ENCODE peak calls at places on chromosome 5, in nine cellular contexts. One of them, this sample, is unnamed.

GRCh38 chr5:72487151-72487550 is 20.1 kb downstream of the ZNF366 start:
- DNase-seq in lung: no peak
- DNase-seq in mesothelial cell of epicardium: no peak
- DNase-seq in Calu3: no peak
- DNase-seq in A549: no peak
- DNase-seq in PC-9: peak; percentile 68
- DNase-seq in psoas muscle: no peak
- DNase-seq in keratinocyte: no peak
- DNase-seq in lower leg skin: no peak
- DNase-seq in this sample: no peak

GRCh38 chr5:142816577-142816976 is 46.4 kb downstream of the ARHGAP26 start:
- DNase-seq in lung: no peak
- DNase-seq in mesothelial cell of epicardium: no peak
- DNase-seq in Calu3: peak; percentile 68
- DNase-seq in A549: no peak
- DNase-seq in PC-9: peak; percentile 45
- DNase-seq in psoas muscle: peak; percentile 64
- DNase-seq in keratinocyte: no peak
- DNase-seq in lower leg skin: no peak
- DNase-seq in this sample: no peak

GRCh38 chr5:80763211-80763610 is 108.4 kb upstream of the DHFR start:
- DNase-seq in lung: no peak
- DNase-seq in mesothelial cell of epicardium: no peak
- DNase-seq in Calu3: no peak
- DNase-seq in A549: no peak
- DNase-seq in PC-9: no peak
- DNase-seq in psoas muscle: no peak
- DNase-seq in keratinocyte: no peak
- DNase-seq in lower leg skin: no peak
- DNase-seq in this sample: no peak

GRCh38 chr5:174744896-174745295 is 20.5 kb downstream of the MSX2 start:
- DNase-seq in lung: no peak
- DNase-seq in mesothelial cell of epicardium: no peak
- DNase-seq in Calu3: no peak
- DNase-seq in A549: no peak
- DNase-seq in PC-9: no peak
- DNase-seq in psoas muscle: no peak
- DNase-seq in keratinocyte: no peak
- DNase-seq in lower leg skin: no peak
- DNase-seq in this sample: no peak

GRCh38 chr5:122984425-122984824 is 52.1 kb downstream of the PPIC start:
- DNase-seq in lung: no peak
- DNase-seq in mesothelial cell of epicardium: no peak
- DNase-seq in Calu3: no peak
- DNase-seq in A549: no peak
- DNase-seq in PC-9: no peak
- DNase-seq in psoas muscle: no peak
- DNase-seq in keratinocyte: no peak
- DNase-seq in lower leg skin: no peak
- DNase-seq in this sample: no peak

GRCh38 chr5:118711727-118712126 is 276.6 kb downstream of the DTWD2 start:
- DNase-seq in lung: no peak
- DNase-seq in mesothelial cell of epicardium: no peak
- DNase-seq in Calu3: no peak
- DNase-seq in A549: no peak
- DNase-seq in PC-9: no peak
- DNase-seq in psoas muscle: no peak
- DNase-seq in keratinocyte: no peak
- DNase-seq in lower leg skin: no peak
- DNase-seq in this sample: no peak

GRCh38 chr5:180253036-180253824 is 38.7 kb downstream of the MAPK9 start:
- DNase-seq in lung: no peak
- DNase-seq in mesothelial cell of epicardium: no peak
- DNase-seq in Calu3: no peak
- DNase-seq in A549: no peak
- DNase-seq in PC-9: no peak
- DNase-seq in psoas muscle: no peak
- DNase-seq in keratinocyte: no peak
- DNase-seq in lower leg skin: no peak
- DNase-seq in this sample: no peak

GRCh38 chr5:135451581-135452360 is at the start of gene TIFAB:
- DNase-seq in lung: no peak
- DNase-seq in mesothelial cell of epicardium: no peak
- DNase-seq in Calu3: no peak
- DNase-seq in A549: no peak
- DNase-seq in PC-9: no peak
- DNase-seq in psoas muscle: no peak
- DNase-seq in keratinocyte: no peak
- DNase-seq in lower leg skin: no peak
- DNase-seq in this sample: no peak

GRCh38 chr5:3143382-3143781 is 391.9 kb upstream of the IRX2 start:
- DNase-seq in lung: no peak
- DNase-seq in mesothelial cell of epicardium: no peak
- DNase-seq in Calu3: no peak
- DNase-seq in A549: no peak
- DNase-seq in PC-9: no peak
- DNase-seq in psoas muscle: no peak
- DNase-seq in keratinocyte: no peak
- DNase-seq in lower leg skin: no peak
- DNase-seq in this sample: no peak

GRCh38 chr5:52283221-52283620 is 504.5 kb upstream of the ITGA1 start:
- DNase-seq in lung: no peak
- DNase-seq in mesothelial cell of epicardium: no peak
- DNase-seq in Calu3: peak; percentile 15
- DNase-seq in A549: no peak
- DNase-seq in PC-9: no peak
- DNase-seq in psoas muscle: no peak
- DNase-seq in keratinocyte: no peak
- DNase-seq in lower leg skin: no peak
- DNase-seq in this sample: no peak

GRCh38 chr5:23405316-23406068 is 101.9 kb upstream of the PRDM9 start:
- DNase-seq in lung: no peak
- DNase-seq in mesothelial cell of epicardium: no peak
- DNase-seq in Calu3: no peak
- DNase-seq in A549: no peak
- DNase-seq in PC-9: no peak
- DNase-seq in psoas muscle: no peak
- DNase-seq in keratinocyte: no peak
- DNase-seq in lower leg skin: no peak
- DNase-seq in this sample: no peak

GRCh38 chr5:96896806-96897205 is 20.5 kb downstream of the ERAP2 start:
- DNase-seq in lung: no peak
- DNase-seq in mesothelial cell of epicardium: no peak
- DNase-seq in Calu3: no peak
- DNase-seq in A549: no peak
- DNase-seq in PC-9: no peak
- DNase-seq in psoas muscle: no peak
- DNase-seq in keratinocyte: no peak
- DNase-seq in lower leg skin: no peak
- DNase-seq in this sample: peak; percentile 59

GRCh38 chr5:67773439-67773988 is 442.0 kb upstream of the PIK3R1 start:
- DNase-seq in lung: no peak
- DNase-seq in mesothelial cell of epicardium: no peak
- DNase-seq in Calu3: peak; percentile 75
- DNase-seq in A549: no peak
- DNase-seq in PC-9: peak; percentile 39
- DNase-seq in psoas muscle: no peak
- DNase-seq in keratinocyte: no peak
- DNase-seq in lower leg skin: no peak
- DNase-seq in this sample: no peak

GRCh38 chr5:180173875-180174586 is 35.0 kb downstream of the RASGEF1C start:
- DNase-seq in lung: no peak
- DNase-seq in mesothelial cell of epicardium: no peak
- DNase-seq in Calu3: no peak
- DNase-seq in A549: no peak
- DNase-seq in PC-9: no peak
- DNase-seq in psoas muscle: no peak
- DNase-seq in keratinocyte: no peak
- DNase-seq in lower leg skin: no peak
- DNase-seq in this sample: no peak

GRCh38 chr5:109945097-109945678 is 255.5 kb downstream of the MAN2A1 start:
- DNase-seq in lung: no peak
- DNase-seq in mesothelial cell of epicardium: no peak
- DNase-seq in Calu3: no peak
- DNase-seq in A549: no peak
- DNase-seq in PC-9: no peak
- DNase-seq in psoas muscle: no peak
- DNase-seq in keratinocyte: no peak
- DNase-seq in lower leg skin: no peak
- DNase-seq in this sample: no peak

GRCh38 chr5:170353946-170354345 is 35.2 kb downstream of the KCNMB1 start:
- DNase-seq in lung: no peak
- DNase-seq in mesothelial cell of epicardium: no peak
- DNase-seq in Calu3: no peak
- DNase-seq in A549: no peak
- DNase-seq in PC-9: no peak
- DNase-seq in psoas muscle: peak; percentile 60
- DNase-seq in keratinocyte: no peak
- DNase-seq in lower leg skin: no peak
- DNase-seq in this sample: no peak

DNA sequence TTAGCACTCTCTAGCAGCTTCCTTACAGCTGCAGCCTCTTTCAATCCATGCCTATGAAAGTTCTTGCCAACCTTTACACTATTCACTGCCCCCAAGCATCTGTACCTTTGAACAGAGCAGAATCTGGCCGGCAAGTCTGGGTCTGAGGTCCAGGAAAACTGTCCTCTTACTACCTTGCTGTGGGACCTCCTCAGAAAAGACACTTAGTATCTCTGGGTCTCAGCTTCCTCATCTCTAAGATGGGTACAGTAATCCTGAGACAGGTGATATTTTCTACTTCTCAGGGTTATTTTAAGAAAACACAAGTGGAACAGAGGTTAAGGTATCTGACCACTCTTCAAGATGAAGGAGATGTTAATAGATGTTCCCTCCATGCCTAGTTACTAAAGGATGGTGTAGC is 120.2 kb downstream of the EGFLAM start:
- DNase-seq in lung: no peak
- DNase-seq in mesothelial cell of epicardium: no peak
- DNase-seq in Calu3: no peak
- DNase-seq in A549: no peak
- DNase-seq in PC-9: no peak
- DNase-seq in psoas muscle: no peak
- DNase-seq in keratinocyte: no peak
- DNase-seq in lower leg skin: no peak
- DNase-seq in this sample: no peak
- TF ChIP-seq CTCF in lung: no peak
- TF ChIP-seq CTCF in mesothelial cell of epicardium: no peak
- TF ChIP-seq CTCF in Calu3: no peak
- TF ChIP-seq CTCF in A549: no peak
- TF ChIP-seq CTCF in PC-9: no peak
- TF ChIP-seq CTCF in psoas muscle: no peak
- TF ChIP-seq CTCF in keratinocyte: no peak
- TF ChIP-seq CTCF in lower leg skin: no peak
- TF ChIP-seq CTCF in this sample: no peak

GRCh38 chr5:64963278-64963677 is 194.5 kb downstream of the CWC27 start:
- DNase-seq in lung: no peak
- DNase-seq in mesothelial cell of epicardium: no peak
- DNase-seq in Calu3: no peak
- DNase-seq in A549: no peak
- DNase-seq in PC-9: no peak
- DNase-seq in psoas muscle: no peak
- DNase-seq in keratinocyte: no peak
- DNase-seq in lower leg skin: no peak
- DNase-seq in this sample: no peak
- TF ChIP-seq CTCF in lung: no peak
- TF ChIP-seq CTCF in mesothelial cell of epicardium: no peak
- TF ChIP-seq CTCF in Calu3: no peak
- TF ChIP-seq CTCF in A549: no peak
- TF ChIP-seq CTCF in PC-9: no peak
- TF ChIP-seq CTCF in psoas muscle: no peak
- TF ChIP-seq CTCF in keratinocyte: no peak
- TF ChIP-seq CTCF in lower leg skin: no peak
- TF ChIP-seq CTCF in this sample: no peak

GRCh38 chr5:125668904-125669303 is 754.3 kb upstream of the GRAMD2B start:
- DNase-seq in lung: no peak
- DNase-seq in mesothelial cell of epicardium: no peak
- DNase-seq in Calu3: peak; percentile 4
- DNase-seq in A549: no peak
- DNase-seq in PC-9: peak; percentile 48
- DNase-seq in psoas muscle: no peak
- DNase-seq in keratinocyte: peak; percentile 54
- DNase-seq in lower leg skin: no peak
- DNase-seq in this sample: no peak

GRCh38 chr5:125673359-125673950 is 749.8 kb upstream of the GRAMD2B start:
- DNase-seq in lung: no peak
- DNase-seq in mesothelial cell of epicardium: no peak
- DNase-seq in Calu3: no peak
- DNase-seq in A549: no peak
- DNase-seq in PC-9: no peak
- DNase-seq in psoas muscle: no peak
- DNase-seq in keratinocyte: no peak
- DNase-seq in lower leg skin: no peak
- DNase-seq in this sample: no peak
- TF ChIP-seq CTCF in lung: no peak
- TF ChIP-seq CTCF in mesothelial cell of epicardium: no peak
- TF ChIP-seq CTCF in Calu3: no peak
- TF ChIP-seq CTCF in A549: no peak
- TF ChIP-seq CTCF in PC-9: no peak
- TF ChIP-seq CTCF in psoas muscle: no peak
- TF ChIP-seq CTCF in keratinocyte: no peak
- TF ChIP-seq CTCF in lower leg skin: no peak
- TF ChIP-seq CTCF in this sample: no peak

GRCh38 chr5:137461636-137462596 is 37.2 kb downstream of the SPOCK1 start:
- DNase-seq in lung: no peak
- DNase-seq in mesothelial cell of epicardium: no peak
- DNase-seq in Calu3: no peak
- DNase-seq in A549: no peak
- DNase-seq in PC-9: no peak
- DNase-seq in psoas muscle: no peak
- DNase-seq in keratinocyte: no peak
- DNase-seq in lower leg skin: no peak
- DNase-seq in this sample: no peak
- TF ChIP-seq CTCF in lung: no peak
- TF ChIP-seq CTCF in mesothelial cell of epicardium: no peak
- TF ChIP-seq CTCF in Calu3: no peak
- TF ChIP-seq CTCF in A549: no peak
- TF ChIP-seq CTCF in PC-9: no peak
- TF ChIP-seq CTCF in psoas muscle: no peak
- TF ChIP-seq CTCF in keratinocyte: no peak
- TF ChIP-seq CTCF in lower leg skin: no peak
- TF ChIP-seq CTCF in this sample: no peak

GRCh38 chr5:124411089-124411488 is 335.4 kb downstream of the ZNF608 start:
- DNase-seq in lung: no peak
- DNase-seq in mesothelial cell of epicardium: no peak
- DNase-seq in Calu3: no peak
- DNase-seq in A549: no peak
- DNase-seq in PC-9: no peak
- DNase-seq in psoas muscle: no peak
- DNase-seq in keratinocyte: no peak
- DNase-seq in lower leg skin: no peak
- DNase-seq in this sample: no peak
- TF ChIP-seq CTCF in lung: no peak
- TF ChIP-seq CTCF in mesothelial cell of epicardium: no peak
- TF ChIP-seq CTCF in Calu3: no peak
- TF ChIP-seq CTCF in A549: no peak
- TF ChIP-seq CTCF in PC-9: no peak
- TF ChIP-seq CTCF in psoas muscle: no peak
- TF ChIP-seq CTCF in keratinocyte: no peak
- TF ChIP-seq CTCF in lower leg skin: no peak
- TF ChIP-seq CTCF in this sample: no peak

GRCh38 chr5:126801992-126802294 is 25.0 kb downstream of the LMNB1 start:
- DNase-seq in lung: no peak
- DNase-seq in mesothelial cell of epicardium: no peak
- DNase-seq in Calu3: no peak
- DNase-seq in A549: no peak
- DNase-seq in PC-9: no peak
- DNase-seq in psoas muscle: no peak
- DNase-seq in keratinocyte: no peak
- DNase-seq in lower leg skin: no peak
- DNase-seq in this sample: peak; percentile 26
- TF ChIP-seq CTCF in lung: peak; percentile 8
- TF ChIP-seq CTCF in mesothelial cell of epicardium: no peak
- TF ChIP-seq CTCF in Calu3: no peak
- TF ChIP-seq CTCF in A549: peak; percentile 68
- TF ChIP-seq CTCF in PC-9: peak; percentile 43
- TF ChIP-seq CTCF in psoas muscle: peak; percentile 23
- TF ChIP-seq CTCF in keratinocyte: no peak
- TF ChIP-seq CTCF in lower leg skin: no peak
- TF ChIP-seq CTCF in this sample: peak; percentile 51

This sample was measured in GM10248.